ENCODE peak calls at places on chromosome 10, in seven cellular contexts. D is GM23338, S is MM.1S, N is hepatocyte, L is neural progenitor cell, R is HCT116, V is SK-N-SH. F is an unnamed sample.

GRCh38 chr10:58667658-58668310 is 155.1 kb downstream of the BICC1 start:
- DNase-seq in D (peak), S (no peak), N (no peak), L (no peak), R (no peak), V (no peak), F (no peak)

GRCh38 chr10:114652402-114653368 is 5.4 kb downstream of the ABLIM1 start:
- DNase-seq in D (no peak), S (no peak), N (no peak), L (no peak), R (no peak), V (no peak), F (no peak)

GRCh38 chr10:113169853-113170455 is 219.9 kb downstream of the TCF7L2 start:
- DNase-seq in D (no peak), S (peak), N (no peak), L (no peak), R (no peak), V (no peak), F (no peak)

GRCh38 chr10:43117031-43117776 is 21.0 kb upstream of the CSGALNACT2 start:
- DNase-seq in D (no peak), S (no peak), N (no peak), L (no peak), R (no peak), V (no peak), F (no peak)

GRCh38 chr10:67224553-67224952 is 298.7 kb downstream of the LRRTM3 start:
- DNase-seq in D (no peak), S (no peak), N (no peak), L (no peak), R (no peak), V (no peak), F (no peak)

GRCh38 chr10:103111031-103111917 is 81.8 kb downstream of the NT5C2 start:
- DNase-seq in D (peak), S (peak), N (no peak), L (peak), R (no peak), V (no peak), F (no peak)

GRCh38 chr10:119353438-119353837 is 146.1 kb downstream of the GRK5 start:
- DNase-seq in D (no peak), S (peak), N (no peak), L (no peak), R (no peak), V (no peak), F (no peak)

GRCh38 chr10:29613791-29614190 is 21.0 kb downstream of the SVIL start:
- DNase-seq in D (no peak), S (no peak), N (no peak), L (no peak), R (no peak), V (no peak), F (no peak)

GRCh38 chr10:132407846-132408278 is 10.9 kb downstream of the PWWP2B start:
- DNase-seq in D (peak), S (no peak), N (peak), L (no peak), R (no peak), V (peak), F (peak)

GRCh38 chr10:122115874-122116273 is 126.9 kb downstream of the TACC2 start:
- DNase-seq in D (no peak), S (no peak), N (no peak), L (no peak), R (no peak), V (no peak), F (no peak)

GRCh38 chr10:88281592-88282268 is 301.4 kb downstream of the RNLS start:
- DNase-seq in D (no peak), S (no peak), N (no peak), L (no peak), R (no peak), V (no peak), F (peak)

GRCh38 chr10:111107023-111107422 is 30.2 kb downstream of the ADRA2A start:
- DNase-seq in D (peak), S (no peak), N (no peak), L (no peak), R (no peak), V (no peak), F (no peak)

GRCh38 chr10:123942114-123942513 is 50.5 kb upstream of the CPXM2 start:
- DNase-seq in D (no peak), S (no peak), N (no peak), L (no peak), R (no peak), V (no peak), F (no peak)

GRCh38 chr10:8069627-8070026 is 15.1 kb downstream of the GATA3 start:
- DNase-seq in D (no peak), S (no peak), N (no peak), L (no peak), R (no peak), V (no peak), F (no peak)

GRCh38 chr10:63376560-63377304 is 89.0 kb downstream of the JMJD1C start:
- DNase-seq in D (no peak), S (peak), N (no peak), L (no peak), R (no peak), V (no peak), F (peak)

GRCh38 chr10:116763440-116763839 is 21.1 kb upstream of the HSPA12A start:
- DNase-seq in D (no peak), S (no peak), N (no peak), L (no peak), R (no peak), V (no peak), F (no peak)

GRCh38 chr10:114541081-114541833 is 116.8 kb downstream of the ABLIM1 start:
- DNase-seq in D (no peak), S (no peak), N (peak), L (no peak), R (no peak), V (no peak), F (peak)

GRCh38 chr10:64329510-64329909 is 808.3 kb downstream of the REEP3 start:
- DNase-seq in D (no peak), S (no peak), N (no peak), L (no peak), R (no peak), V (no peak), F (no peak)

GRCh38 chr10:72096115-72097000 is 8.0 kb upstream of the SPOCK2 start:
- DNase-seq in D (no peak), S (no peak), N (peak), L (peak), R (no peak), V (no peak), F (no peak)

GRCh38 chr10:45551387-45551786 is 121.2 kb downstream of the ZFAND4 start:
- DNase-seq in D (no peak), S (no peak), N (no peak), L (no peak), R (no peak), V (no peak), F (no peak)

GRCh38 chr10:45552476-45552875 is 120.1 kb downstream of the ZFAND4 start:
- DNase-seq in D (no peak), S (no peak), N (no peak), L (no peak), R (no peak), V (no peak), F (no peak)

GRCh38 chr10:45553155-45553554 is 119.4 kb downstream of the ZFAND4 start:
- DNase-seq in D (no peak), S (no peak), N (no peak), L (no peak), R (no peak), V (no peak), F (no peak)

GRCh38 chr10:45555789-45556188 is 116.8 kb downstream of the ZFAND4 start:
- DNase-seq in D (no peak), S (no peak), N (no peak), L (no peak), R (no peak), V (no peak), F (no peak)

DNA sequence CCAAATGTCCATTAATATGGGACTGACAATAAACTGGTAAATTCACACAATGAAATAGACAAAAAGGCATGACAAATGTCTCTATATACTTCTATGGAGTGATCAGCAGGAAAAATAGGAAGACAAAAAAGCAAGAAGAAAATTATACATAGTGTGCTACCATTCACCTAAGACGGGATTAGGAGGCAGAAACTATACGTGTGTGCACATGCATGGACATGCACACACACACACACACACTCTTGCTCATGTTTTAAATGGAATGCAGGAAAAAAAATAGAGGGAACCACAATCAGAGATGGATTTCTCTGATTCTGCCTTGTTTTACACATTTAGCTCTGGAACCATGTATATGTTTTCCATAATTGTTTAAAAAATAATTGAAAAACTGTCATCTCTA is 119.0 kb downstream of the ZFAND4 start:
- DNase-seq in D (no peak), S (no peak), N (no peak), L (no peak), R (no peak), V (no peak), F (no peak)
- TF ChIP-seq EZH2phosphoT487 in D (no peak), S (no peak), N (no peak), L (no peak), R (no peak), V (no peak), F (no peak)

DNA sequence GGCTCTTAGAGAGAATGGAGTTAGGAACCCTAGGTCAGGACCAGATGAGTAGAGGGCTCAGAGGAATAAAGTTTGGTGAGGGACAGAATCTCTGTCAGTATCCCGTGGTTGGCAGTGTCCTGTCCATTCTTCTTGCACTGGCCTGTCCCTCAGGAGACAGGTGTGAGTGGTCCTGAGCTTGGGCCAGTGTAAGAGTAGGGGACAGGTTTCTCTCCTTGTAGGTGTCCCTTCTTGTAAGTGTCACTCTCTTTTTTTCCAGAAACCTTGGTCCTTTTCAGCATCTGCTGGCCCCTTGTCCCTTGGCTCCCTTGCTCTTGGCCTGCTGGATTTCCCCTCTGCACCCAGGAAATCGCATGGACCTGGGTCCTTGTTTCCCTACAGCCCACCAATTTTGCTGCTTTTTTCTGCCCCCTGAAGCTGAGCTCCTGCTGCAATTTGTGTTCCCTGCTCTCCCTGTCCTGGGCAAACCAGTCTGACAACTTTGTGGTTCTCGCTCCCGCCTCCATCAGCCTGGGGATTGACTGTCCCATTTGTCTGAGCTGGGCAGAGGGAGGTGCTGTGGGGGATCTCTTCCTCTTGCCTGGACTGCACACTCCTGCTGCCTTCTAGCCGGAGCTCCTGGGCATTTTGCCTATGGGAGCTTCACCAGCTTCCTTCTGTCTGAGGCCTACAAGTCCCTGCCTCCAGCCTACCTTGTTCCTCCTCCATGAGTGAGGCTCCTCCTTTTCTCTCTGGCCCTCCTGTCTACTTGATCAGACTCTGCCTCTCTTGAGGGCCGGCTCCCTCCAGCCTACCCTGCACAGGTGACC is 6.5 kb downstream of the TSPAN14 start:
- DNase-seq in D (peak), S (no peak), N (peak), L (peak), R (peak), V (no peak), F (no peak)
- H3K4me2 ChIP-seq in D (peak), S (no peak), N (peak), L (peak), R (peak), V (peak), F (peak)

GRCh38 chr10:33621143-33621542 is 286.7 kb upstream of the NRP1 start:
- DNase-seq in D (no peak), S (no peak), N (no peak), L (no peak), R (no peak), V (no peak), F (no peak)
- TF ChIP-seq EZH2phosphoT487 in D (no peak), S (no peak), N (no peak), L (no peak), R (no peak), V (no peak), F (no peak)

DNA sequence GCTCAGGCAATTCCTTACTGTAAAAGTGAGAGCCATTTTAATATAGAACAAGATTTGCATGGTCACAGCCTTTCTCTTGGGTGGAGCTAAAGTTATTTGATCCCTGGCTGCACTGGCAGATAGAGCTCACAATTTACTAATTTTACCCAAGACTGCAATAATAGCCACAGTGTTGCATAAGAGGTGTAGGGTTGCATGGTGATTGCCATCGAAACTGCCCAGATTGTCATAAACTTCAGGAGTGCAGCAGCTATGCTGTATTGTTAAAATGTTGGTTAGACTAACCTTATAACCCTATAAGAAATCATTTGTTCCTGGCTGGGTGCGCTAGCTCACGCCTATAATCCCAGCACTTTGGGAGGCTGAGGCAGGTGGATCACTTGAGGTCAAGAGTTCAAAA is 50.0 kb downstream of the VCL start:
- DNase-seq in D (no peak), S (no peak), N (no peak), L (no peak), R (no peak), V (no peak), F (no peak)
- H3K4me2 ChIP-seq in D (no peak), S (no peak), N (peak), L (no peak), R (peak), V (peak), F (no peak)

F was measured in OCI-LY7.